ENCODE peak calls at places on chromosome 17, in six cellular contexts. One of them, this sample, is unnamed.

GRCh38 chr17:75036643-75037268 is 10.0 kb downstream of the ATP5PD start:
- DNase-seq in PC-3: peak; percentile 99
- DNase-seq in MM.1S: no peak
- DNase-seq in GM23248: peak; percentile 97
- DNase-seq in OCI-LY7: no peak
- DNase-seq in GM23338: peak; percentile 72
- DNase-seq in this sample: peak; percentile 89

GRCh38 chr17:20979792-20980083 is 63.1 kb downstream of the USP22 start:
- DNase-seq in PC-3: no peak
- DNase-seq in MM.1S: no peak
- DNase-seq in GM23248: no peak
- DNase-seq in OCI-LY7: no peak
- DNase-seq in GM23338: no peak
- DNase-seq in this sample: no peak

GRCh38 chr17:48025904-48026502 is 11.6 kb downstream of the COPZ2 start:
- DNase-seq in PC-3: peak; percentile 90
- DNase-seq in MM.1S: no peak
- DNase-seq in GM23248: peak; percentile 68
- DNase-seq in OCI-LY7: no peak
- DNase-seq in GM23338: peak; percentile 26
- DNase-seq in this sample: no peak

GRCh38 chr17:28394717-28395116 is 11.3 kb downstream of the SLC46A1 start:
- DNase-seq in PC-3: no peak
- DNase-seq in MM.1S: no peak
- DNase-seq in GM23248: peak; percentile 55
- DNase-seq in OCI-LY7: no peak
- DNase-seq in GM23338: no peak
- DNase-seq in this sample: no peak

GRCh38 chr17:61399131-61400057 is at the start of gene TBX2:
- DNase-seq in PC-3: peak; percentile 85
- DNase-seq in MM.1S: peak; percentile 72
- DNase-seq in GM23248: peak; percentile 92
- DNase-seq in OCI-LY7: no peak
- DNase-seq in GM23338: peak; percentile 78
- DNase-seq in this sample: no peak

GRCh38 chr17:17790673-17791464 is 45.9 kb downstream of the SREBF1 start:
- DNase-seq in PC-3: no peak
- DNase-seq in MM.1S: no peak
- DNase-seq in GM23248: no peak
- DNase-seq in OCI-LY7: no peak
- DNase-seq in GM23338: no peak
- DNase-seq in this sample: no peak

GRCh38 chr17:44901323-44901965 is 2.2 kb upstream of the EFTUD2 start:
- DNase-seq in PC-3: peak; percentile 93
- DNase-seq in MM.1S: no peak
- DNase-seq in GM23248: peak; percentile 83
- DNase-seq in OCI-LY7: no peak
- DNase-seq in GM23338: no peak
- DNase-seq in this sample: no peak

GRCh38 chr17:29294580-29294900 is 592 bp upstream of the NUFIP2 start:
- DNase-seq in PC-3: no peak
- DNase-seq in MM.1S: no peak
- DNase-seq in GM23248: no peak
- DNase-seq in OCI-LY7: no peak
- DNase-seq in GM23338: no peak
- DNase-seq in this sample: no peak

GRCh38 chr17:49631496-49631895 is 46.4 kb downstream of the SPOP start:
- DNase-seq in PC-3: no peak
- DNase-seq in MM.1S: no peak
- DNase-seq in GM23248: peak; percentile 33
- DNase-seq in OCI-LY7: no peak
- DNase-seq in GM23338: no peak
- DNase-seq in this sample: no peak

GRCh38 chr17:33501185-33501584 is 208.1 kb upstream of the ASIC2 start:
- DNase-seq in PC-3: no peak
- DNase-seq in MM.1S: no peak
- DNase-seq in GM23248: no peak
- DNase-seq in OCI-LY7: no peak
- DNase-seq in GM23338: peak; percentile 27
- DNase-seq in this sample: no peak

GRCh38 chr17:33499025-33499424 is 205.9 kb upstream of the ASIC2 start:
- DNase-seq in PC-3: no peak
- DNase-seq in MM.1S: no peak
- DNase-seq in GM23248: no peak
- DNase-seq in OCI-LY7: no peak
- DNase-seq in GM23338: no peak
- DNase-seq in this sample: no peak

GRCh38 chr17:33497623-33498022 is 204.5 kb upstream of the ASIC2 start:
- DNase-seq in PC-3: no peak
- DNase-seq in MM.1S: no peak
- DNase-seq in GM23248: no peak
- DNase-seq in OCI-LY7: no peak
- DNase-seq in GM23338: no peak
- DNase-seq in this sample: no peak

GRCh38 chr17:33498069-33498468 is 205.0 kb upstream of the ASIC2 start:
- DNase-seq in PC-3: no peak
- DNase-seq in MM.1S: no peak
- DNase-seq in GM23248: no peak
- DNase-seq in OCI-LY7: no peak
- DNase-seq in GM23338: no peak
- DNase-seq in this sample: no peak

DNA sequence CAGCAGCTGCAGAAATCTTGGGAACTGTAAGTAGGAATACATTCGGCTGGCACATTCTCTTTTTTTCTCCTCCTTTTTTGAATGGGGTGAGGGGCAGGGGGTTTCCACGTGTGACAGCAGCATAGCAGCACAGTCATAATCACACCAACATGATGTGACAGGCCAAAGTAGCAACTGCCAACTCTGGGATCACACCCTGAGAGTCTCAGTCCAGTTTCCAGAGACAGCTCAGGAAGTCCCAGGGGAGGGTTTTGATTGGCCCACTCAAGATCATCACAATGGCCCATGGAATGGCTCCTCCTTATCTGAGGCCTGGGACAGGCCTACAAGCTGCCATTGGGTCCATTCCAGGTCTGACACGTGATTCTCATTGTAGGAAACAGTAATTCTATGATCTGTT is 207.0 kb upstream of the ASIC2 start:
- DNase-seq in PC-3: no peak
- DNase-seq in MM.1S: no peak
- DNase-seq in GM23248: no peak
- DNase-seq in OCI-LY7: no peak
- DNase-seq in GM23338: no peak
- DNase-seq in this sample: no peak
- TF ChIP-seq EZH2phosphoT487 in PC-3: no peak
- TF ChIP-seq EZH2phosphoT487 in MM.1S: no peak
- TF ChIP-seq EZH2phosphoT487 in GM23248: no peak
- TF ChIP-seq EZH2phosphoT487 in OCI-LY7: no peak
- TF ChIP-seq EZH2phosphoT487 in GM23338: no peak
- TF ChIP-seq EZH2phosphoT487 in this sample: no peak

GRCh38 chr17:71484546-71484945 is 636.3 kb upstream of the SOX9 start:
- DNase-seq in PC-3: no peak
- DNase-seq in MM.1S: no peak
- DNase-seq in GM23248: no peak
- DNase-seq in OCI-LY7: no peak
- DNase-seq in GM23338: no peak
- DNase-seq in this sample: no peak

GRCh38 chr17:71482625-71483024 is 638.2 kb upstream of the SOX9 start:
- DNase-seq in PC-3: no peak
- DNase-seq in MM.1S: no peak
- DNase-seq in GM23248: no peak
- DNase-seq in OCI-LY7: no peak
- DNase-seq in GM23338: no peak
- DNase-seq in this sample: no peak

DNA sequence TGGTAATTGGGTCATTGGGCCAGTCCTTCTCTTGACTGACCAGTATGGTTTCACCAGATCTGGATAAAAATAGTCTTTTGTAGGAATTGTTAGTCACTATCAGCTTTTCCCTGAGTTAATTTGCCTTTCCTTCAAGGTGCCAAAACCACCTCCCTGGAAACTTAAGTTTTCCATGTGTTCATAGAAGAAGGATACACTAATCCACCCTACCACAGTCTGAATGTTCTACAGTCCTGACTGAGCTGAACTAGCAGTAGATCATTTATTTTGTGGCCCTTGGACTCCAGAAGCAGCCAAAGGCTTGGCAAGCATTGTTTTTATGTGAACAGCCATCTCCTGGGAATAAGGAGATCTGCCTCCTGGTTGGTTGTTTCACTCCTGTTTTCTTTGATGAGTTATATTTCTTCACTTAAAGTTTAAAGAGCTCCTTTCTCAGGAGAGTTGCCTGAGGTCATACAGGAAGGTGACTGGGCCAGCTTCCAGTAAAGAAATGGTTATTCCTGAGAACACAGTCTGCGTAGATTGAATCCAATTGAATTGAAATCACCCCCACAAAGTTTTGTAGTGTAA is 634.6 kb upstream of the SOX9 start:
- DNase-seq in PC-3: no peak
- DNase-seq in MM.1S: no peak
- DNase-seq in GM23248: peak; percentile 45
- DNase-seq in OCI-LY7: no peak
- DNase-seq in GM23338: no peak
- DNase-seq in this sample: no peak
- TF ChIP-seq EZH2phosphoT487 in PC-3: no peak
- TF ChIP-seq EZH2phosphoT487 in MM.1S: no peak
- TF ChIP-seq EZH2phosphoT487 in GM23248: no peak
- TF ChIP-seq EZH2phosphoT487 in OCI-LY7: no peak
- TF ChIP-seq EZH2phosphoT487 in GM23338: no peak
- TF ChIP-seq EZH2phosphoT487 in this sample: no peak

DNA sequence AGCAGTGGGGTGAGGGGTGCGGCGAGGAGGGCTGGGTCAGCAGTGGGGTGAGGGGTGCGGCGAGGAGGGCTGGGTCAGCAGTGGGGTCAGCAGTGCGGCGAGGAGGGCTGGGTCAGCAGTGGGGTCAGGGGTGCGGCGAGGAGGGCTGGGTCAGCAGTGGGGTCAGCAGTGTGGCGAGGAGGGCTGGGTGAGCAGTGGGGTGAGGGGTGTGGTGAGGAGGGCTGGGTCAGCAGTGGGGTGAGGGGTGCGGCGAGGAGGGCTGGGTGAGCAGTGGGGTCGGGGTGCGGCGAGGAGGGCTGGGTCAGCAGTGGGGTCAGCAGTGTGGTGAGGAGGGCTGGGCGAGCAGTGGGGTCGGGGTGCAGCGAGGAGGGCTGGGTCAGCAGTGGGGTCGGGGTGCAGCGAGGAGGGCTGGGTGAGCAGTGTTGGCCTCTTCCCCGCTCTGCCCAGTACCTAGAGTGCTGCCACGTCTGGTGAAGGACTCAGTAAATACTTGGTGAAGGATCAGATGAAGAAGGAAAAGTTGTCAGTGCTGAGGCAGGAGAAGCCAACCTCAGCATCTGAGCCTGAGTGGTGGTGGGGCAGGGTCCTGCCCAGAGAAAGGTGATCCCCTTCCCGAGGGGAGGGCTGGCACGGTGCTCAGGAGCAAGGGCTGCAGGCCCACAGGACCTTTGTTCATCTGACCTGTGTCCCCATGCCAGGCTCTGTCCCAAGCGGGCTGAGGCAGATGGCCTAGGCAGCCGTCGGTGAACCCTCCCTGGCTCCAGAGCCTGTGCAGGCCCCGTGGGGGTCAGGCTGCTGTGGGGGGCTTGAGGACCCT is 94.0 kb downstream of the METRNL start:
- DNase-seq in PC-3: no peak
- DNase-seq in MM.1S: no peak
- DNase-seq in GM23248: no peak
- DNase-seq in OCI-LY7: no peak
- DNase-seq in GM23338: no peak
- DNase-seq in this sample: no peak
- TF ChIP-seq EZH2phosphoT487 in PC-3: no peak
- TF ChIP-seq EZH2phosphoT487 in MM.1S: no peak
- TF ChIP-seq EZH2phosphoT487 in GM23248: no peak
- TF ChIP-seq EZH2phosphoT487 in OCI-LY7: no peak
- TF ChIP-seq EZH2phosphoT487 in GM23338: no peak
- TF ChIP-seq EZH2phosphoT487 in this sample: no peak

GRCh38 chr17:9342225-9342624 is 233.4 kb downstream of the STX8 start:
- DNase-seq in PC-3: no peak
- DNase-seq in MM.1S: no peak
- DNase-seq in GM23248: no peak
- DNase-seq in OCI-LY7: no peak
- DNase-seq in GM23338: peak; percentile 28
- DNase-seq in this sample: no peak

GRCh38 chr17:9339958-9340357 is 235.7 kb downstream of the STX8 start:
- DNase-seq in PC-3: no peak
- DNase-seq in MM.1S: no peak
- DNase-seq in GM23248: no peak
- DNase-seq in OCI-LY7: no peak
- DNase-seq in GM23338: no peak
- DNase-seq in this sample: no peak

GRCh38 chr17:9346296-9346926 is 229.2 kb downstream of the STX8 start:
- DNase-seq in PC-3: no peak
- DNase-seq in MM.1S: no peak
- DNase-seq in GM23248: peak; percentile 45
- DNase-seq in OCI-LY7: no peak
- DNase-seq in GM23338: no peak
- DNase-seq in this sample: no peak

DNA sequence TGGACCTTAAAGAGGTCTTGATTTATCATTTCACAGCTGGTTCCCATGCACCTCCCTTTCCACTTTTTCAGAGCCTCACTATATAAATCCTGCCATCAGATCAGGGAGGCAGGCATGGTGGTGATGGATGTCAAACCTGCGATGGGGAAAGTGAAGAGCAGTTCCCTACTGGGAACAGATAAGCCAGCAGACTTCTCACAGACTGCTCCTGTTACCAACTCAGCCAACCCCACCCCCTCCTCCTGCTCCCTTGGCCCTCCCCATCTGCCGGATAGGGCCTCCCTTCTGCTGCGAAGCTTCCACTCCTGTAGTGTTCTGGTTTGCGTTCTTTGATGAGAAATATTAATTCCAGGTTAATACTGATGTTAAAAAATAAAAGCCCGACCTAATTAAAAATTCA is 232.1 kb downstream of the STX8 start:
- DNase-seq in PC-3: no peak
- DNase-seq in MM.1S: no peak
- DNase-seq in GM23248: no peak
- DNase-seq in OCI-LY7: no peak
- DNase-seq in GM23338: peak; percentile 59
- DNase-seq in this sample: no peak
- TF ChIP-seq EZH2phosphoT487 in PC-3: no peak
- TF ChIP-seq EZH2phosphoT487 in MM.1S: no peak
- TF ChIP-seq EZH2phosphoT487 in GM23248: no peak
- TF ChIP-seq EZH2phosphoT487 in OCI-LY7: no peak
- TF ChIP-seq EZH2phosphoT487 in GM23338: no peak
- TF ChIP-seq EZH2phosphoT487 in this sample: no peak

This sample was measured in HCT116.